ENCODE peak calls at places on chromosomes 3 and 15, in seven cellular contexts. P is kidney, F is endodermal cell, I is AG04450, U is esophagus squamous epithelium, B is heart right ventricle, Y is HCT116. O is an unnamed sample.

GRCh38 chr3:130699765-130700164 is 46.9 kb downstream of the PIK3R4 start:
- DNase-seq in I (no peak), F (no peak), B (no peak), P (no peak), Y (peak; percentile 10), U (no peak), O (no peak)

GRCh38 chr3:113552851-113553250 is 20.5 kb downstream of the SIDT1 start:
- DNase-seq in F (no peak), U (no peak), Y (no peak), P (no peak), B (no peak), I (no peak), O (no peak)

GRCh38 chr3:188568750-188569149 is 414.8 kb downstream of the LPP start:
- DNase-seq in P (no peak), B (no peak), I (no peak), Y (no peak), U (no peak), F (no peak), O (no peak)

GRCh38 chr15:33442449-33442848 is 131.7 kb downstream of the RYR3 start:
- DNase-seq in P (no peak), U (no peak), F (no peak), Y (no peak), B (no peak), I (no peak), O (no peak)

GRCh38 chr3:632571-633170 is 436.1 kb downstream of the CHL1 start:
- DNase-seq in U (no peak), Y (peak; percentile 35), F (peak; percentile 91), P (no peak), B (peak; percentile 12), I (no peak), O (peak; percentile 30)

GRCh38 chr3:128726691-128727031 is 678 bp downstream of the RAB7A start:
- DNase-seq in B (peak; percentile 36), U (peak; percentile 21), F (peak; percentile 61), I (no peak), Y (no peak), P (peak; percentile 80), O (peak; percentile 56)

GRCh38 chr15:32910839-32911238 is 193.0 kb downstream of the GREM1 start:
- DNase-seq in P (no peak), I (no peak), Y (no peak), B (no peak), U (no peak), F (no peak), O (no peak)

GRCh38 chr15:50168778-50169411 is 13.1 kb upstream of the SLC27A2 start:
- DNase-seq in Y (no peak), F (no peak), P (no peak), I (no peak), U (no peak), B (no peak), O (no peak)

GRCh38 chr15:45454825-45455224 is 67.7 kb downstream of the SLC30A4 start:
- DNase-seq in F (no peak), I (peak; percentile 93), U (no peak), B (peak; percentile 53), Y (peak; percentile 73), P (peak; percentile 78), O (no peak)

GRCh38 chr3:73144828-73145227 is 83.4 kb downstream of the EBLN2 start:
- DNase-seq in Y (no peak), I (no peak), B (no peak), F (peak; percentile 2), P (no peak), U (no peak), O (no peak)

GRCh38 chr3:73143401-73143800 is 81.9 kb downstream of the EBLN2 start:
- DNase-seq in I (no peak), B (no peak), P (no peak), U (no peak), F (no peak), Y (no peak), O (no peak)

GRCh38 chr3:73141531-73141930 is 80.1 kb downstream of the EBLN2 start:
- DNase-seq in U (no peak), I (no peak), Y (no peak), P (no peak), F (no peak), B (peak; percentile 32), O (no peak)

GRCh38 chr3:73144276-73144675 is 82.8 kb downstream of the EBLN2 start:
- DNase-seq in F (peak; percentile 7), I (no peak), P (no peak), U (no peak), Y (no peak), B (peak; percentile 34), O (no peak)

GRCh38 chr3:73143821-73144237 is 82.4 kb downstream of the EBLN2 start:
- DNase-seq in U (no peak), P (no peak), I (no peak), B (no peak), Y (no peak), F (peak; percentile 38), O (no peak)
- H3K27ac ChIP-seq in U (no peak overlapping the region), P (no peak overlapping the region), I (no peak overlapping the region), B (peak overlapping the region; percentile 62), Y (no peak overlapping the region), F (peak overlapping the region; percentile 65), O (no peak overlapping the region)

GRCh38 chr3:58353722-58354553 is 21.2 kb downstream of the PXK start:
- DNase-seq in P (no peak), F (no peak), U (no peak), I (no peak), B (no peak), Y (no peak), O (no peak)

GRCh38 chr3:58357402-58357801 is 24.7 kb downstream of the PXK start:
- DNase-seq in Y (no peak), U (no peak), F (no peak), I (no peak), P (no peak), B (no peak), O (no peak)

GRCh38 chr3:58352624-58353023 is 19.9 kb downstream of the PXK start:
- DNase-seq in F (no peak), Y (no peak), U (no peak), P (no peak), B (no peak), I (no peak), O (no peak)

GRCh38 chr3:58356054-58356453 is 23.4 kb downstream of the PXK start:
- DNase-seq in P (no peak), F (no peak), I (no peak), U (no peak), Y (no peak), B (peak; percentile 16), O (no peak)

GRCh38 chr3:58355174-58355573 is 22.5 kb downstream of the PXK start:
- DNase-seq in F (no peak), U (no peak), I (no peak), Y (no peak), B (no peak), P (no peak), O (no peak)
- H3K27ac ChIP-seq in F (no peak overlapping the region), U (no peak overlapping the region), I (no peak overlapping the region), Y (no peak overlapping the region), B (no peak overlapping the region), P (no peak overlapping the region), O (peak overlapping the region; percentile 64)

DNA sequence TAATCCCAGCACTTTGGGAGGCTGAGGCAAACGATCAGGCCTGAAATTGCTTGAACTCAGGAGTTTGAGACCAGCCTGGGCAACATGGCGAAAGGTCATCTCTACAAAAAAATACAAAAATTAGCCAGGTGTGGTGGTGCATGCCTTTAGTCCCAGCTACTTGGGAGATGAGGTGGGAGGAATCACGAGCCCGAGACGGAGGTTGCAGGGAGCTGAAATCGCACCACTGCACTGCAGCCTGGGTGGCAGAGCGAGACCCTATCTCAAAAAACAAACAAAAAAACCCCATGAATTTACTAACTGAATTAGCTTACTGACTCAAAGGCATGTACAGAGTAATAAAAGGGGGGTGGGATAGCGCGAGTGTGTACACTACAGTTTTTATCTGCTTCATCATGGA is 19.4 kb downstream of the ARF4 start:
- DNase-seq in P (no peak), U (no peak), B (no peak), I (no peak), F (no peak), Y (no peak), O (no peak)
- H3K27ac ChIP-seq in P (no peak overlapping the region), U (no peak overlapping the region), B (no peak overlapping the region), I (no peak overlapping the region), F (no peak overlapping the region), Y (no peak overlapping the region), O (no peak overlapping the region)

DNA sequence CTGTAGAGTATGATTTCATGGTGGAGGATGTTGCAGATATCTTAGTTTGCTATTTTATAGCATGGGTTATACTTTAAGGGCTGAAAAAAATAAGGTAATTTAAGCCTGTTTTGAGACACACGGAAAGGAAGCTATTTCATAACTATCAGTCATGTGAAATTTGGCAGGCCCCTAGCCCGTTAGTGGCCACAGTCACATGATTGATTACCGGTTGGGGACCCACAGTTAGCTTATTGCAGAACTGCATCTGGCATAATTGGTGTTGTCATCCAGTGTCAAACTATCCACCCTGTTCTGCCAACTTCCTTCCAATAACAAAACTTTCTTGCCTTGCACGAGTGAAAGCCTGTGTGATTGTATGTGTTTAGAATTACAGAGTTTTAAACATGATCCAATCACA is 35.2 kb downstream of the FNDC3B start:
- DNase-seq in Y (no peak), F (no peak), B (no peak), P (no peak), I (no peak), U (no peak), O (no peak)
- H3K27ac ChIP-seq in Y (no peak overlapping the region), F (no peak overlapping the region), B (peak overlapping the region; percentile 6), P (peak overlapping the region; percentile 2), I (no peak overlapping the region), U (no peak overlapping the region), O (no peak overlapping the region)

GRCh38 chr3:47359283-47359682 is 21.5 kb upstream of the PTPN23 start:
- DNase-seq in F (no peak), I (no peak), B (no peak), P (no peak), Y (no peak), U (no peak), O (no peak)

GRCh38 chr3:47366833-47367232 is 14.0 kb upstream of the PTPN23 start:
- DNase-seq in U (no peak), F (no peak), P (no peak), I (no peak), B (no peak), Y (no peak), O (no peak)

GRCh38 chr3:47367631-47368030 is 13.2 kb upstream of the PTPN23 start:
- DNase-seq in F (no peak), Y (no peak), B (no peak), P (no peak), U (no peak), I (no peak), O (no peak)

GRCh38 chr3:47365213-47366153 is 15.3 kb upstream of the PTPN23 start:
- DNase-seq in Y (no peak), P (no peak), U (no peak), I (peak; percentile 13), F (no peak), B (peak; percentile 15), O (no peak)

GRCh38 chr3:47362704-47363103 is 18.1 kb upstream of the PTPN23 start:
- DNase-seq in B (peak; percentile 24), Y (no peak), U (no peak), P (no peak), I (no peak), F (peak; percentile 8), O (no peak)
- H3K27ac ChIP-seq in B (peak overlapping the region; percentile 61), Y (no peak overlapping the region), U (peak overlapping the region; percentile 61), P (no peak overlapping the region), I (no peak overlapping the region), F (no peak overlapping the region), O (no peak overlapping the region)